ENCODE peak calls at places on chromosomes 2 and 18, in four cellular contexts. One of them, this sample, is unnamed.

GRCh38 chr2:224971214-224971613 is 71.1 kb downstream of the DOCK10 start:
- DNase-seq in NCI-H1092 treated with DMSO at 0.1 percent for 48 hours: no peak
- DNase-seq in fibroblast of lung: no peak
- DNase-seq in HT1080: no peak
- DNase-seq in this sample: no peak

GRCh38 chr2:189648846-189649529 is 12.3 kb upstream of the ASNSD1 start:
- DNase-seq in NCI-H1092 treated with DMSO at 0.1 percent for 48 hours: no peak
- DNase-seq in fibroblast of lung: peak; percentile 30
- DNase-seq in HT1080: no peak
- DNase-seq in this sample: no peak

GRCh38 chr2:48448274-48449061 is 81.5 kb upstream of the STON1 start:
- DNase-seq in NCI-H1092 treated with DMSO at 0.1 percent for 48 hours: no peak
- DNase-seq in fibroblast of lung: peak; percentile 85
- DNase-seq in HT1080: no peak
- DNase-seq in this sample: no peak

GRCh38 chr2:236919209-236919608 is 166.5 kb upstream of the COPS8 start:
- DNase-seq in NCI-H1092 treated with DMSO at 0.1 percent for 48 hours: no peak
- DNase-seq in fibroblast of lung: peak; percentile 25
- DNase-seq in HT1080: no peak
- DNase-seq in this sample: no peak

GRCh38 chr2:192741889-192742288 is 547.2 kb upstream of the TMEFF2 start:
- DNase-seq in NCI-H1092 treated with DMSO at 0.1 percent for 48 hours: no peak
- DNase-seq in fibroblast of lung: no peak
- DNase-seq in HT1080: no peak
- DNase-seq in this sample: no peak

GRCh38 chr2:219521066-219521880 is 7.0 kb downstream of the ASIC4 start:
- DNase-seq in NCI-H1092 treated with DMSO at 0.1 percent for 48 hours: peak; percentile 18
- DNase-seq in fibroblast of lung: peak; percentile 41
- DNase-seq in HT1080: peak; percentile 63
- DNase-seq in this sample: no peak

GRCh38 chr2:85468704-85469349 is 50.3 kb downstream of the SH2D6 start:
- DNase-seq in NCI-H1092 treated with DMSO at 0.1 percent for 48 hours: peak; percentile 3
- DNase-seq in fibroblast of lung: peak; percentile 47
- DNase-seq in HT1080: no peak
- DNase-seq in this sample: no peak

GRCh38 chr2:98508690-98509054 is 64.0 kb downstream of the INPP4A start:
- DNase-seq in NCI-H1092 treated with DMSO at 0.1 percent for 48 hours: no peak
- DNase-seq in fibroblast of lung: peak; percentile 89
- DNase-seq in HT1080: no peak
- DNase-seq in this sample: no peak

GRCh38 chr2:227932001-227932400 is 60.6 kb downstream of the DAW1 start:
- DNase-seq in NCI-H1092 treated with DMSO at 0.1 percent for 48 hours: no peak
- DNase-seq in fibroblast of lung: no peak
- DNase-seq in HT1080: no peak
- DNase-seq in this sample: no peak

GRCh38 chr2:236512902-236513433 is 56.7 kb upstream of the ACKR3 start:
- DNase-seq in NCI-H1092 treated with DMSO at 0.1 percent for 48 hours: peak; percentile 2
- DNase-seq in fibroblast of lung: peak; percentile 51
- DNase-seq in HT1080: peak; percentile 33
- DNase-seq in this sample: peak; percentile 51

GRCh38 chr2:86420913-86421312 is 20.3 kb upstream of the KDM3A start:
- DNase-seq in NCI-H1092 treated with DMSO at 0.1 percent for 48 hours: no peak
- DNase-seq in fibroblast of lung: no peak
- DNase-seq in HT1080: no peak
- DNase-seq in this sample: no peak

GRCh38 chr2:174788291-174788929 is 24.1 kb upstream of the CHRNA1 start:
- DNase-seq in NCI-H1092 treated with DMSO at 0.1 percent for 48 hours: no peak
- DNase-seq in fibroblast of lung: peak; percentile 66
- DNase-seq in HT1080: no peak
- DNase-seq in this sample: peak; percentile 22

GRCh38 chr2:239445771-239446524 is 45.1 kb upstream of the HDAC4 start:
- DNase-seq in NCI-H1092 treated with DMSO at 0.1 percent for 48 hours: no peak
- DNase-seq in fibroblast of lung: peak; percentile 43
- DNase-seq in HT1080: no peak
- DNase-seq in this sample: no peak

GRCh38 chr2:236049981-236050380 is 118.2 kb downstream of the GBX2 start:
- DNase-seq in NCI-H1092 treated with DMSO at 0.1 percent for 48 hours: no peak
- DNase-seq in fibroblast of lung: no peak
- DNase-seq in HT1080: no peak
- DNase-seq in this sample: no peak

GRCh38 chr2:200509227-200509607 is 651 bp downstream of the KCTD18 start:
- DNase-seq in NCI-H1092 treated with DMSO at 0.1 percent for 48 hours: no peak
- DNase-seq in fibroblast of lung: peak; percentile 18
- DNase-seq in HT1080: no peak
- DNase-seq in this sample: peak; percentile 23

GRCh38 chr2:58649746-58650145 is 408.6 kb upstream of the FANCL start:
- DNase-seq in NCI-H1092 treated with DMSO at 0.1 percent for 48 hours: no peak
- DNase-seq in fibroblast of lung: no peak
- DNase-seq in HT1080: peak; percentile 12
- DNase-seq in this sample: no peak

GRCh38 chr18:56402872-56403516 is 235.4 kb downstream of the TXNL1 start:
- DNase-seq in NCI-H1092 treated with DMSO at 0.1 percent for 48 hours: no peak
- DNase-seq in fibroblast of lung: peak; percentile 86
- DNase-seq in HT1080: peak; percentile 87
- DNase-seq in this sample: no peak

GRCh38 chr2:113876503-113877387 is 13.1 kb upstream of the ACTR3 start:
- DNase-seq in NCI-H1092 treated with DMSO at 0.1 percent for 48 hours: peak; percentile 60
- DNase-seq in fibroblast of lung: no peak
- DNase-seq in HT1080: peak; percentile 74
- DNase-seq in this sample: no peak

GRCh38 chr2:49770919-49771318 is 616.6 kb upstream of the FSHR start:
- DNase-seq in NCI-H1092 treated with DMSO at 0.1 percent for 48 hours: peak; percentile 7
- DNase-seq in fibroblast of lung: no peak
- DNase-seq in HT1080: peak; percentile 64
- DNase-seq in this sample: no peak

GRCh38 chr2:241425368-241425767 is 69.3 kb downstream of the FARP2 start:
- DNase-seq in NCI-H1092 treated with DMSO at 0.1 percent for 48 hours: no peak
- DNase-seq in fibroblast of lung: no peak
- DNase-seq in HT1080: no peak
- DNase-seq in this sample: no peak

GRCh38 chr2:151632993-151633592 is 101.2 kb downstream of the NEB start:
- DNase-seq in NCI-H1092 treated with DMSO at 0.1 percent for 48 hours: no peak
- DNase-seq in fibroblast of lung: peak; percentile 53
- DNase-seq in HT1080: no peak
- DNase-seq in this sample: no peak

GRCh38 chr2:67954125-67954748 is 108.6 kb downstream of the C1D start:
- DNase-seq in NCI-H1092 treated with DMSO at 0.1 percent for 48 hours: peak; percentile 97
- DNase-seq in fibroblast of lung: no peak
- DNase-seq in HT1080: no peak
- DNase-seq in this sample: no peak

GRCh38 chr2:138124521-138124920 is 160.2 kb downstream of the HNMT start:
- DNase-seq in NCI-H1092 treated with DMSO at 0.1 percent for 48 hours: no peak
- DNase-seq in fibroblast of lung: no peak
- DNase-seq in HT1080: no peak
- DNase-seq in this sample: no peak

GRCh38 chr2:13091463-13091862 is 374.7 kb downstream of the TRIB2 start:
- DNase-seq in NCI-H1092 treated with DMSO at 0.1 percent for 48 hours: no peak
- DNase-seq in fibroblast of lung: peak; percentile 57
- DNase-seq in HT1080: peak; percentile 47
- DNase-seq in this sample: no peak

GRCh38 chr2:107361951-107362350 is 464.7 kb upstream of the RGPD4 start:
- DNase-seq in NCI-H1092 treated with DMSO at 0.1 percent for 48 hours: no peak
- DNase-seq in fibroblast of lung: no peak
- DNase-seq in HT1080: no peak
- DNase-seq in this sample: no peak

GRCh38 chr2:84782717-84783442 is 98.0 kb downstream of the TRABD2A start:
- DNase-seq in NCI-H1092 treated with DMSO at 0.1 percent for 48 hours: no peak
- DNase-seq in fibroblast of lung: no peak
- DNase-seq in HT1080: no peak
- DNase-seq in this sample: no peak

GRCh38 chr2:216298719-216299118 is 73.6 kb downstream of the MARCHF4 start:
- DNase-seq in NCI-H1092 treated with DMSO at 0.1 percent for 48 hours: no peak
- DNase-seq in fibroblast of lung: no peak
- DNase-seq in HT1080: peak; percentile 89
- DNase-seq in this sample: no peak

GRCh38 chr2:208359632-208359986 is 47.0 kb upstream of the PTH2R start:
- DNase-seq in NCI-H1092 treated with DMSO at 0.1 percent for 48 hours: no peak
- DNase-seq in fibroblast of lung: no peak
- DNase-seq in HT1080: no peak
- DNase-seq in this sample: no peak

GRCh38 chr2:57372237-57372962 is 674.2 kb upstream of the VRK2 start:
- DNase-seq in NCI-H1092 treated with DMSO at 0.1 percent for 48 hours: no peak
- DNase-seq in fibroblast of lung: no peak
- DNase-seq in HT1080: no peak
- DNase-seq in this sample: no peak

GRCh38 chr18:8478166-8478967 is 130.9 kb upstream of the RAB12 start:
- DNase-seq in NCI-H1092 treated with DMSO at 0.1 percent for 48 hours: peak; percentile 20
- DNase-seq in fibroblast of lung: peak; percentile 42
- DNase-seq in HT1080: peak; percentile 18
- DNase-seq in this sample: peak; percentile 42

GRCh38 chr2:31428001-31428418 is 13.5 kb upstream of the XDH start:
- DNase-seq in NCI-H1092 treated with DMSO at 0.1 percent for 48 hours: no peak
- DNase-seq in fibroblast of lung: no peak
- DNase-seq in HT1080: peak; percentile 55
- DNase-seq in this sample: no peak

GRCh38 chr2:121200419-121201315 is 84.3 kb downstream of the TFCP2L1 start:
- DNase-seq in NCI-H1092 treated with DMSO at 0.1 percent for 48 hours: no peak
- DNase-seq in fibroblast of lung: no peak
- DNase-seq in HT1080: peak; percentile 41
- DNase-seq in this sample: peak; percentile 32

GRCh38 chr2:149627402-149627801 is 39.8 kb upstream of the MMADHC start:
- DNase-seq in NCI-H1092 treated with DMSO at 0.1 percent for 48 hours: no peak
- DNase-seq in fibroblast of lung: no peak
- DNase-seq in HT1080: no peak
- DNase-seq in this sample: no peak

GRCh38 chr2:54575379-54575888 is 119.3 kb downstream of the SPTBN1 start:
- DNase-seq in NCI-H1092 treated with DMSO at 0.1 percent for 48 hours: no peak
- DNase-seq in fibroblast of lung: peak; percentile 47
- DNase-seq in HT1080: no peak
- DNase-seq in this sample: no peak

GRCh38 chr2:200373973-200374416 is 67.5 kb downstream of the SPATS2L start:
- DNase-seq in NCI-H1092 treated with DMSO at 0.1 percent for 48 hours: no peak
- DNase-seq in fibroblast of lung: no peak
- DNase-seq in HT1080: peak; percentile 41
- DNase-seq in this sample: no peak